ENCODE peak calls at places on chromosomes 16 and 17, in four cellular contexts. Z is astrocyte, I is Calu3, G is coronary artery. W is an unnamed sample.

GRCh38 chr16:53282328-53282727 is 151.9 kb upstream of the RBL2 start:
- DNase-seq in Z (no peak), I (no peak), G (no peak), W (no peak)

GRCh38 chr17:61498595-61498994 is 46.4 kb downstream of the TBX4 start:
- DNase-seq in Z (no peak), I (no peak), G (no peak), W (no peak)

GRCh38 chr16:62967606-62968005 is 931.4 kb upstream of the CDH8 start:
- DNase-seq in Z (no peak), I (no peak), G (no peak), W (no peak)

GRCh38 chr16:11658896-11659708 is 9.2 kb upstream of the SNN start:
- DNase-seq in Z (peak; percentile 31), I (no peak), G (no peak), W (no peak)

GRCh38 chr16:7074715-7075114 is 257.9 kb upstream of the RBFOX1 start:
- DNase-seq in Z (no peak), I (no peak), G (no peak), W (no peak)

GRCh38 chr17:417691-418420 is 65.2 kb upstream of the RPH3AL start:
- DNase-seq in Z (no peak), I (no peak), G (no peak), W (no peak)

GRCh38 chr16:69319826-69320730 is 8.9 kb downstream of the VPS4A start:
- DNase-seq in Z (no peak), I (no peak), G (peak; percentile 62), W (no peak)

GRCh38 chr17:58318065-58318481 is 10.5 kb downstream of the TSPOAP1 start:
- DNase-seq in Z (no peak), I (no peak), G (no peak), W (no peak)

GRCh38 chr17:44213403-44214229 is 5.9 kb downstream of the UBTF start:
- DNase-seq in Z (no peak), I (no peak), G (no peak), W (no peak)

GRCh38 chr16:3959148-3959547 is 78.6 kb upstream of the CREBBP start:
- DNase-seq in Z (peak; percentile 72), I (peak; percentile 45), G (no peak), W (no peak)

GRCh38 chr17:3968017-3968416 is 3.8 kb upstream of the ATP2A3 start:
- DNase-seq in Z (no peak), I (no peak), G (no peak), W (no peak)

GRCh38 chr16:16019488-16019887 is 70.1 kb downstream of the ABCC1 start:
- DNase-seq in Z (peak; percentile 54), I (peak; percentile 42), G (peak; percentile 79), W (peak; percentile 57)

GRCh38 chr17:8237175-8237574 is 10.7 kb downstream of the CTC1 start:
- DNase-seq in Z (no peak), I (no peak), G (no peak), W (no peak)

GRCh38 chr16:25066426-25066746 is 45.2 kb upstream of the LCMT1 start:
- DNase-seq in Z (no peak), I (no peak), G (no peak), W (no peak)

GRCh38 chr17:62628845-62629555 is 1.5 kb downstream of the MRC2 start:
- DNase-seq in Z (peak; percentile 54), I (no peak), G (no peak), W (no peak)

GRCh38 chr17:725746-726145 is 6.7 kb upstream of the TLCD3A start:
- DNase-seq in Z (no peak), I (no peak), G (no peak), W (no peak)

GRCh38 chr17:10842658-10843057 is 4.8 kb upstream of the PIRT start:
- DNase-seq in Z (no peak), I (no peak), G (no peak), W (no peak)

GRCh38 chr16:6483634-6484033 is 849.0 kb upstream of the RBFOX1 start:
- DNase-seq in Z (no peak), I (no peak), G (no peak), W (no peak)

GRCh38 chr17:42675348-42675983 is 1.3 kb downstream of the PLEKHH3 start:
- DNase-seq in Z (no peak), I (peak; percentile 39), G (no peak), W (no peak)

GRCh38 chr16:4115209-4115940 is 867 bp downstream of the ADCY9 start:
- DNase-seq in Z (peak; percentile 60), I (peak; percentile 56), G (peak; percentile 75), W (peak; percentile 57)

GRCh38 chr16:11038305-11038704 is 93.9 kb downstream of the CLEC16A start:
- DNase-seq in Z (no peak), I (no peak), G (no peak), W (no peak)

GRCh38 chr16:4123617-4124300 is 7.5 kb upstream of the ADCY9 start:
- DNase-seq in Z (peak; percentile 52), I (no peak), G (no peak), W (peak; percentile 60)

GRCh38 chr16:70490261-70490660 is 33.1 kb downstream of the COG4 start:
- DNase-seq in Z (no peak), I (no peak), G (no peak), W (no peak)

GRCh38 chr17:29591737-29592624 is 951 bp upstream of the ANKRD13B start:
- DNase-seq in Z (no peak), I (peak; percentile 97), G (peak; percentile 91), W (peak; percentile 50)

GRCh38 chr16:72995151-72995881 is 52.6 kb downstream of the ZFHX3 start:
- DNase-seq in Z (no peak), I (peak; percentile 18), G (peak; percentile 70), W (no peak)

GRCh38 chr16:86432048-86432447 is 78.3 kb upstream of the FOXF1 start:
- DNase-seq in Z (no peak), I (no peak), G (no peak), W (no peak)

GRCh38 chr17:10224592-10225195 is 26.3 kb upstream of the GAS7 start:
- DNase-seq in Z (no peak), I (no peak), G (no peak), W (no peak)

GRCh38 chr17:48644910-48645557 is 18.9 kb upstream of the HOXB9 start:
- DNase-seq in Z (no peak), I (no peak), G (no peak), W (no peak)

GRCh38 chr17:40450175-40450574 is 6.9 kb downstream of the IGFBP4 start:
- DNase-seq in Z (no peak), I (peak; percentile 100), G (no peak), W (no peak)

GRCh38 chr17:5672815-5673430 is 88.6 kb upstream of the NLRP1 start:
- DNase-seq in Z (no peak), I (no peak), G (no peak), W (no peak)

GRCh38 chr16:49780436-49780835 is 75.5 kb downstream of the ZNF423 start:
- DNase-seq in Z (no peak), I (no peak), G (no peak), W (no peak)

GRCh38 chr16:49778202-49778601 is 77.7 kb downstream of the ZNF423 start:
- DNase-seq in Z (no peak), I (no peak), G (no peak), W (no peak)

GRCh38 chr16:49782405-49782804 is 73.5 kb downstream of the ZNF423 start:
- DNase-seq in Z (no peak), I (no peak), G (no peak), W (no peak)

GRCh38 chr16:49781401-49781800 is 74.5 kb downstream of the ZNF423 start:
- DNase-seq in Z (no peak), I (no peak), G (no peak), W (no peak)

DNA sequence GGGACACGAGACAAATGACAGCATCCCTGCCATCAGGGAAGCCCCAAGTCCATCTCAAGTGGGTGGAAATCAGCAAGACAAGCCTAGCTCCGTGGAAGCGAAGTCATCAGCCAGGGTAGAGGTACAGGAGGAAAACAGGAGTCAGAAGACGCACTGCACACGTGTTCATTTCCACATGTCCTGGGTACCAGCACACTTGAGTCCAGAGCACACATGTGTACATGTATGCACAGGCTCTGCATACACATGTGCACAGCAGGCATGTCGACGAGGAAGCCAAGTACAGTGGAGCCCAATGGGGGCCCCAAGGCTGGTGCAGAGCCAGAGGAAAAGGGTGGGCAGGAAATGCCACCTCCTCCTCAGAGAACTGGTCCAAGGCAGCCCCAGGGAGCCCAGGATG is 75.9 kb downstream of the ZNF423 start:
- DNase-seq in Z (no peak), I (no peak), G (no peak), W (no peak)
- TF ChIP-seq CTCF in Z (no peak), I (no peak), G (no peak), W (no peak)

GRCh38 chr17:17815436-17816200 is 21.2 kb downstream of the SREBF1 start:
- DNase-seq in Z (no peak), I (no peak), G (no peak), W (no peak)

GRCh38 chr17:17816240-17816814 is 20.5 kb downstream of the SREBF1 start:
- DNase-seq in Z (no peak), I (no peak), G (no peak), W (no peak)

GRCh38 chr17:17817552-17817947 is 19.2 kb downstream of the SREBF1 start:
- DNase-seq in Z (no peak), I (no peak), G (no peak), W (no peak)

GRCh38 chr17:17818088-17818526 is 18.7 kb downstream of the SREBF1 start:
- DNase-seq in Z (no peak), I (no peak), G (no peak), W (peak; percentile 31)

DNA sequence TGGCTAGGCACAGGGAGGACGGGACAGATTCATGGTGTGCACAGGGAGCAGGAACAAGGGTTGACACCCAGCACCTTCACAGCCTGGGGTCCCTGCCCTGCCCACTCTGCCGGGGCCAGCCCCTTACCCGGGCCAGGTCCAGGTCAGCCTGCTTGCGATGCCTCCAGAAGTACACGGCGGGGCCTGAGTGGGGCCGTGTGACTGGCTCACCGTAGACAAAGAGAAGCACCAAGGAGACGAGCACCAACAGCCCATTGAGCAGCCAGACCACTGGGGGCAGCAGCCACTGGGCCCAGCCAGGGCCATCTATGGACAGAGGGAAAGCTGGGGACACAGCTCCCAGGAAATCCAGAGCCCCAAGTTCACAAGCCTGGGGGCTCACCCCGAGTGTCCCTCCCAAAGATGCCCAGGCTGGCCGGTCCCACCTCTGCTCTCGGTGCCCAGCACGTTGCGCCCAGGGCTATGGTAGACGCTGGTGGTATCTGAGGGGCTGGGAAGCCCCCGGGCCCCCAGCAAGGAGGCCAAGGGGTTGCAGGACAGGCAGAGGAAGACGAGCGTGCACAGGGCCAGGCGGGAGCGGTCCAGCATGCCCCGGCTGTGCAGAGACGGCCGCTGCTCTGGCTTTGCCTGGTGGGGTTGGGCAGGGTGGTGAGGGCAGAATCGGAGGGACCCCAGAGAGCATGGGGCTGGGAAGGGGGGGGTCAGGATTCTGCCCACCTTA is 19.8 kb downstream of the SREBF1 start:
- DNase-seq in Z (no peak), I (no peak), G (no peak), W (no peak)
- TF ChIP-seq CTCF in Z (no peak), I (no peak), G (no peak), W (peak; percentile 36)

GRCh38 chr16:2529061-2529931 is 1.9 kb downstream of the CEMP1 start:
- DNase-seq in Z (no peak), I (no peak), G (peak; percentile 72), W (no peak)
- TF ChIP-seq CTCF in Z (no peak), I (no peak), G (no peak), W (peak; percentile 40)

DNA sequence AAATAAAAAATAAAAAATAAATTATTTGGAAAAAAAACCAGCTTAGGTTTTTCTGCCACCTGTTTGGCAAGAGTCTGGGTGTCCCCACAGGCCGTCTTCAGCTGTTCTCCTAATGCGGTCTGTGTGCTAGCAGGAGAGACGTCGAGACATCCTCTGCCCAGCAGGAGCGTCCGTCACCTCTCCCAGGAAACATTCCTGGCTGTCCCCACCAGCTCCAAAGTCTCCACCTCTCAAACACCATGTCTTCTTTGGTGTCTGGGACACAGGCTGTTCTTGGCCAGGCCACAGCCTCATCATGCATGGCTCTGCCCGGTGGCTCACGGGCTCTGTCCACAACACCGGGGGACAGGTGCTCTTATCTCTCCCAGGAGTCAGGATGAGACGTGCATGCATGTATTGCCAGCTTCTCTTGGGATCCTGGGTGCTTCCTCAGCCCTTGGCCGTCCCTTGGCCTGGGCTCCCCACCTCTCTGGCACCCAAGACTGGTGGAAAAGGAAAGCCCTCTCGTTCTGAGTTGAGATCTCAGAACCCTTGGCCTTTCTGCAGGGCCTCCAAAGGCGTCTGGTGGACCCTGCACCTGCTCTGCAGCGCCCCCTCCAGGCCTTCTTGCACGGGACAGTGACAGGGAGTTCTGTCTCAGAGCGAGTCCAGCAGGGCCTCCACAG is 84.9 kb upstream of the CBX4 start:
- DNase-seq in Z (no peak), I (peak; percentile 59), G (no peak), W (no peak)
- TF ChIP-seq CTCF in Z (peak; percentile 39), I (no peak), G (peak; percentile 17), W (peak; percentile 78)

W was measured in HFFc6.